ENCODE peak calls at places on chromosomes 13 and 19, in six cellular contexts. N is heart right ventricle; L is adrenal gland; C is posterior vena cava; J is effector memory CD4-positive, alpha-beta T cell; K is heart left ventricle. D is an unnamed sample.

GRCh38 chr13:44160549-44161278 is 212.9 kb upstream of the SERP2 start:
- DNase-seq in J (no peak), C (no peak), N (no peak), L (no peak), K (no peak), D (no peak)

GRCh38 chr13:43054803-43055802 is 31.7 kb downstream of the DNAJC15 start:
- DNase-seq in N (peak; percentile 28), C (no peak), L (peak; percentile 60), J (no peak), K (peak; percentile 34), D (no peak)

GRCh38 chr19:32318884-32319520 is 26.4 kb upstream of the ZNF507 start:
- DNase-seq in L (peak; percentile 37), K (no peak), C (no peak), N (no peak), J (no peak), D (peak; percentile 52)

GRCh38 chr13:56988543-56988942 is 152.2 kb upstream of the PRR20A start:
- DNase-seq in N (no peak), L (no peak), C (no peak), K (no peak), J (no peak), D (no peak)

GRCh38 chr13:95275322-95276118 is 25.7 kb downstream of the ABCC4 start:
- DNase-seq in C (no peak), L (no peak), K (no peak), J (no peak), N (no peak), D (no peak)

GRCh38 chr19:45474941-45475516 is 7.2 kb downstream of the FOSB start:
- DNase-seq in J (peak; percentile 71), K (no peak), L (no peak), N (no peak), C (no peak), D (no peak)

GRCh38 chr19:35744688-35745327 is 410 bp downstream of the U2AF1L4 start:
- DNase-seq in N (peak; percentile 92), L (peak; percentile 98), K (peak; percentile 96), J (peak; percentile 85), C (peak; percentile 98), D (peak; percentile 95)

GRCh38 chr13:96963786-96964475 is 30.3 kb downstream of the OXGR1 start:
- DNase-seq in C (no peak), N (no peak), K (no peak), L (no peak), J (no peak), D (no peak)

GRCh38 chr19:35557539-35558399 is 5.7 kb downstream of the ATP4A start:
- DNase-seq in C (peak; percentile 76), N (peak; percentile 60), K (peak; percentile 37), L (peak; percentile 84), J (peak; percentile 19), D (peak; percentile 94)

GRCh38 chr13:84896128-84896527 is 903.1 kb downstream of the SLITRK6 start:
- DNase-seq in K (no peak), N (no peak), L (no peak), C (no peak), J (no peak), D (peak; percentile 47)

GRCh38 chr13:32165791-32166190 is 134.2 kb downstream of the FRY start:
- DNase-seq in J (no peak), K (peak; percentile 74), C (no peak), L (no peak), N (peak; percentile 57), D (no peak)

GRCh38 chr19:48419158-48419920 is 25.9 kb downstream of the GRIN2D start:
- DNase-seq in K (no peak), C (no peak), L (no peak), J (peak; percentile 60), N (no peak), D (peak; percentile 77)

GRCh38 chr13:23183292-23183691 is 2.5 kb downstream of the SGCG start:
- DNase-seq in K (peak; percentile 46), C (no peak), L (no peak), N (peak; percentile 42), J (no peak), D (no peak)

GRCh38 chr13:39501711-39502324 is 101.2 kb downstream of the LHFPL6 start:
- DNase-seq in K (peak; percentile 62), N (peak; percentile 33), C (no peak), L (no peak), J (no peak), D (no peak)

D was measured in glutamatergic neuron.